ENCODE peak calls at places on chromosome 3, in nine cellular contexts. E is activated naive CD4-positive, alpha-beta T cell; N is GM04503; C is CD8-positive, alpha-beta memory T cell; Q is activated CD8-positive, alpha-beta T cell treated with anti-CD3 and anti-CD28 coated beads for 36 hours; J is T-helper 2 cell; Y is activated CD4-positive, alpha-beta T cell treated with anti-CD3 and anti-CD28 coated beads for 48 hours; Z is psoas muscle; L is pons. H is an unnamed sample.

GRCh38 chr3:57706462-57706861 is 13.6 kb upstream of the DENND6A start:
- DNase-seq in N (peak; percentile 32), C (no peak), L (no peak), Y (no peak), E (no peak), Z (no peak), J (no peak), Q (no peak), H (no peak)

GRCh38 chr3:59727902-59728301 is 678.1 kb upstream of the CFAP20DC start:
- DNase-seq in L (no peak), Y (no peak), C (no peak), N (no peak), E (no peak), Q (no peak), Z (no peak), J (no peak), H (no peak)

GRCh38 chr3:157786216-157786615 is 283.0 kb upstream of the VEPH1 start:
- DNase-seq in Y (no peak), Z (no peak), Q (no peak), E (no peak), C (no peak), J (no peak), N (peak; percentile 92), L (no peak), H (no peak)

GRCh38 chr3:149512073-149512782 is 37.7 kb downstream of the TM4SF4 start:
- DNase-seq in Y (peak; percentile 42), Z (peak; percentile 64), J (no peak), L (peak; percentile 65), N (no peak), C (no peak), E (no peak), Q (peak; percentile 53), H (peak; percentile 14)

GRCh38 chr3:64244011-64244942 is 19.0 kb upstream of the PRICKLE2 start:
- DNase-seq in L (no peak), E (no peak), J (no peak), N (no peak), Y (no peak), Q (no peak), C (no peak), Z (no peak), H (no peak)

GRCh38 chr3:11805716-11806115 is 41.0 kb downstream of the TAMM41 start:
- DNase-seq in Z (no peak), C (no peak), Q (no peak), N (no peak), Y (no peak), E (no peak), J (no peak), L (no peak), H (no peak)

GRCh38 chr3:4394048-4394447 is 73.0 kb downstream of the SUMF1 start:
- DNase-seq in Q (peak; percentile 66), E (no peak), L (no peak), N (no peak), J (no peak), C (peak; percentile 5), Z (no peak), Y (peak; percentile 31), H (no peak)

GRCh38 chr3:27312044-27312668 is 57.0 kb downstream of the NEK10 start:
- DNase-seq in Y (no peak), L (peak; percentile 87), N (peak; percentile 46), J (no peak), E (no peak), C (no peak), Q (peak; percentile 1), Z (no peak), H (no peak)

GRCh38 chr3:142225885-142226215 is 465 bp upstream of the GK5 start:
- DNase-seq in N (no peak), C (no peak), L (no peak), E (no peak), Y (no peak), J (no peak), Z (no peak), Q (no peak), H (no peak)

GRCh38 chr3:12507871-12508281 is 23.6 kb downstream of the TSEN2 start:
- DNase-seq in N (peak; percentile 18), J (no peak), L (no peak), Z (peak; percentile 60), Q (no peak), E (no peak), Y (no peak), C (no peak), H (no peak)

GRCh38 chr3:112582242-112582874 is 20.5 kb downstream of the SLC35A5 start:
- DNase-seq in E (no peak), Z (no peak), Y (peak; percentile 40), Q (peak; percentile 24), J (no peak), N (no peak), C (no peak), L (peak; percentile 44), H (no peak)

GRCh38 chr3:133855772-133856171 is 39.9 kb downstream of the RAB6B start:
- DNase-seq in E (no peak), N (no peak), Q (no peak), Y (no peak), J (no peak), Z (no peak), L (no peak), C (no peak), H (no peak)

GRCh38 chr3:129543999-129544398 is 1.0 kb downstream of the H1-8 start:
- DNase-seq in N (no peak), C (no peak), Y (no peak), E (no peak), J (no peak), L (no peak), Z (no peak), Q (no peak), H (no peak)